ENCODE peak calls at places on chromosomes 3 and 15, in six cellular contexts. One of them, this sample, is unnamed.
A peak's percentile ranks its signal among the peaks of the same experiment; 100 is the strongest.

GRCh38 chr3:148642616-148643015 is 55.1 kb upstream of the AGTR1 start:
- DNase-seq in CD8-positive, alpha-beta memory T cell: no peak
- DNase-seq in heart left ventricle: no peak
- DNase-seq in AG04449: no peak
- DNase-seq in aorta: no peak
- DNase-seq in RWPE2: no peak
- DNase-seq in this sample: no peak

GRCh38 chr3:142148871-142149860 is at the start of gene TFDP2:
- DNase-seq in CD8-positive, alpha-beta memory T cell: peak; percentile 84
- DNase-seq in heart left ventricle: peak; percentile 91
- DNase-seq in AG04449: no peak
- DNase-seq in aorta: peak; percentile 95
- DNase-seq in RWPE2: peak; percentile 92
- DNase-seq in this sample: peak; percentile 84

GRCh38 chr15:32936283-32936918 is 218.6 kb downstream of the GREM1 start:
- DNase-seq in CD8-positive, alpha-beta memory T cell: no peak
- DNase-seq in heart left ventricle: no peak
- DNase-seq in AG04449: no peak
- DNase-seq in aorta: no peak
- DNase-seq in RWPE2: no peak
- DNase-seq in this sample: no peak

GRCh38 chr15:25741253-25741575 is 121.9 kb downstream of the ATP10A start:
- DNase-seq in CD8-positive, alpha-beta memory T cell: no peak
- DNase-seq in heart left ventricle: no peak
- DNase-seq in AG04449: no peak
- DNase-seq in aorta: no peak
- DNase-seq in RWPE2: no peak
- DNase-seq in this sample: no peak

GRCh38 chr15:76480267-76480666 is 143.7 kb downstream of the ISL2 start:
- DNase-seq in CD8-positive, alpha-beta memory T cell: no peak
- DNase-seq in heart left ventricle: no peak
- DNase-seq in AG04449: no peak
- DNase-seq in aorta: no peak
- DNase-seq in RWPE2: no peak
- DNase-seq in this sample: no peak

GRCh38 chr3:175432338-175433025 is 573.3 kb downstream of the NAALADL2 start:
- DNase-seq in CD8-positive, alpha-beta memory T cell: no peak
- DNase-seq in heart left ventricle: no peak
- DNase-seq in AG04449: no peak
- DNase-seq in aorta: no peak
- DNase-seq in RWPE2: no peak
- DNase-seq in this sample: no peak

GRCh38 chr3:118239253-118239652 is 795.4 kb downstream of the IGSF11 start:
- DNase-seq in CD8-positive, alpha-beta memory T cell: no peak
- DNase-seq in heart left ventricle: no peak
- DNase-seq in AG04449: no peak
- DNase-seq in aorta: no peak
- DNase-seq in RWPE2: no peak
- DNase-seq in this sample: no peak

GRCh38 chr3:186138272-186138981 is 29.5 kb upstream of the ETV5 start:
- DNase-seq in CD8-positive, alpha-beta memory T cell: no peak
- DNase-seq in heart left ventricle: peak; percentile 15
- DNase-seq in AG04449: no peak
- DNase-seq in aorta: no peak
- DNase-seq in RWPE2: no peak
- DNase-seq in this sample: no peak

GRCh38 chr3:186841637-186842036 is 873 bp upstream of the ADIPOQ start:
- DNase-seq in CD8-positive, alpha-beta memory T cell: no peak
- DNase-seq in heart left ventricle: no peak
- DNase-seq in AG04449: no peak
- DNase-seq in aorta: no peak
- DNase-seq in RWPE2: no peak
- DNase-seq in this sample: no peak

GRCh38 chr3:17238029-17238428 is 353.3 kb downstream of the PLCL2 start:
- DNase-seq in CD8-positive, alpha-beta memory T cell: no peak
- DNase-seq in heart left ventricle: no peak
- DNase-seq in AG04449: no peak
- DNase-seq in aorta: no peak
- DNase-seq in RWPE2: no peak
- DNase-seq in this sample: no peak

GRCh38 chr15:64883097-64883581 is 28.6 kb upstream of the ANKDD1A start:
- DNase-seq in CD8-positive, alpha-beta memory T cell: no peak
- DNase-seq in heart left ventricle: no peak
- DNase-seq in AG04449: no peak
- DNase-seq in aorta: peak; percentile 30
- DNase-seq in RWPE2: no peak
- DNase-seq in this sample: peak; percentile 30

GRCh38 chr15:94375997-94376396 is 144.6 kb downstream of the MCTP2 start:
- DNase-seq in CD8-positive, alpha-beta memory T cell: no peak
- DNase-seq in heart left ventricle: no peak
- DNase-seq in AG04449: no peak
- DNase-seq in aorta: no peak
- DNase-seq in RWPE2: no peak
- DNase-seq in this sample: no peak

GRCh38 chr15:63560741-63561448 is 36.3 kb upstream of the FBXL22 start:
- DNase-seq in CD8-positive, alpha-beta memory T cell: no peak
- DNase-seq in heart left ventricle: no peak
- DNase-seq in AG04449: no peak
- DNase-seq in aorta: no peak
- DNase-seq in RWPE2: no peak
- DNase-seq in this sample: peak; percentile 6

GRCh38 chr3:190883973-190884832 is 21.7 kb upstream of the GMNC start:
- DNase-seq in CD8-positive, alpha-beta memory T cell: no peak
- DNase-seq in heart left ventricle: no peak
- DNase-seq in AG04449: peak; percentile 17
- DNase-seq in aorta: no peak
- DNase-seq in RWPE2: no peak
- DNase-seq in this sample: peak; percentile 2

GRCh38 chr3:117892431-117892841 is 1142.2 kb downstream of the IGSF11 start:
- DNase-seq in CD8-positive, alpha-beta memory T cell: no peak
- DNase-seq in heart left ventricle: no peak
- DNase-seq in AG04449: no peak
- DNase-seq in aorta: no peak
- DNase-seq in RWPE2: no peak
- DNase-seq in this sample: no peak

GRCh38 chr3:152255290-152255689 is 13.4 kb upstream of the MBNL1 start:
- DNase-seq in CD8-positive, alpha-beta memory T cell: peak; percentile 44
- DNase-seq in heart left ventricle: no peak
- DNase-seq in AG04449: no peak
- DNase-seq in aorta: no peak
- DNase-seq in RWPE2: no peak
- DNase-seq in this sample: no peak

GRCh38 chr3:100523050-100523760 is 30.8 kb downstream of the TMEM45A start:
- DNase-seq in CD8-positive, alpha-beta memory T cell: no peak
- DNase-seq in heart left ventricle: no peak
- DNase-seq in AG04449: no peak
- DNase-seq in aorta: no peak
- DNase-seq in RWPE2: no peak
- DNase-seq in this sample: no peak

GRCh38 chr15:40108061-40108854 is 421 bp downstream of the BMF start:
- DNase-seq in CD8-positive, alpha-beta memory T cell: peak; percentile 15
- DNase-seq in heart left ventricle: peak; percentile 66
- DNase-seq in AG04449: no peak
- DNase-seq in aorta: peak; percentile 83
- DNase-seq in RWPE2: no peak
- DNase-seq in this sample: no peak

GRCh38 chr3:23078735-23079134 is 124.4 kb upstream of the UBE2E2 start:
- DNase-seq in CD8-positive, alpha-beta memory T cell: no peak
- DNase-seq in heart left ventricle: no peak
- DNase-seq in AG04449: no peak
- DNase-seq in aorta: no peak
- DNase-seq in RWPE2: no peak
- DNase-seq in this sample: no peak

GRCh38 chr3:62211675-62212429 is 161.5 kb downstream of the FEZF2 start:
- DNase-seq in CD8-positive, alpha-beta memory T cell: no peak
- DNase-seq in heart left ventricle: no peak
- DNase-seq in AG04449: no peak
- DNase-seq in aorta: no peak
- DNase-seq in RWPE2: no peak
- DNase-seq in this sample: no peak

GRCh38 chr3:9747267-9747666 is 2.5 kb upstream of the OGG1 start:
- DNase-seq in CD8-positive, alpha-beta memory T cell: no peak
- DNase-seq in heart left ventricle: no peak
- DNase-seq in AG04449: no peak
- DNase-seq in aorta: no peak
- DNase-seq in RWPE2: no peak
- DNase-seq in this sample: no peak

GRCh38 chr3:157360044-157360443 is 76.6 kb upstream of the PTX3 start:
- DNase-seq in CD8-positive, alpha-beta memory T cell: no peak
- DNase-seq in heart left ventricle: no peak
- DNase-seq in AG04449: peak; percentile 53
- DNase-seq in aorta: no peak
- DNase-seq in RWPE2: no peak
- DNase-seq in this sample: no peak

GRCh38 chr3:126266291-126266840 is 86.0 kb upstream of the ALDH1L1 start:
- DNase-seq in CD8-positive, alpha-beta memory T cell: no peak
- DNase-seq in heart left ventricle: peak; percentile 49
- DNase-seq in AG04449: no peak
- DNase-seq in aorta: peak; percentile 75
- DNase-seq in RWPE2: no peak
- DNase-seq in this sample: no peak

GRCh38 chr15:58179206-58179605 is 41.0 kb downstream of the AQP9 start:
- DNase-seq in CD8-positive, alpha-beta memory T cell: no peak
- DNase-seq in heart left ventricle: no peak
- DNase-seq in AG04449: no peak
- DNase-seq in aorta: no peak
- DNase-seq in RWPE2: no peak
- DNase-seq in this sample: no peak

GRCh38 chr15:29046281-29046810 is 160.6 kb downstream of the APBA2 start:
- DNase-seq in CD8-positive, alpha-beta memory T cell: no peak
- DNase-seq in heart left ventricle: no peak
- DNase-seq in AG04449: no peak
- DNase-seq in aorta: no peak
- DNase-seq in RWPE2: no peak
- DNase-seq in this sample: no peak

GRCh38 chr15:49151831-49152230 is 3.6 kb downstream of the COPS2 start:
- DNase-seq in CD8-positive, alpha-beta memory T cell: no peak
- DNase-seq in heart left ventricle: no peak
- DNase-seq in AG04449: no peak
- DNase-seq in aorta: no peak
- DNase-seq in RWPE2: no peak
- DNase-seq in this sample: no peak

GRCh38 chr15:49154799-49155109 is 645 bp downstream of the COPS2 start:
- DNase-seq in CD8-positive, alpha-beta memory T cell: no peak
- DNase-seq in heart left ventricle: no peak
- DNase-seq in AG04449: no peak
- DNase-seq in aorta: no peak
- DNase-seq in RWPE2: no peak
- DNase-seq in this sample: no peak

GRCh38 chr15:49155110-49155833 is at the start of gene COPS2:
- DNase-seq in CD8-positive, alpha-beta memory T cell: peak; percentile 94
- DNase-seq in heart left ventricle: peak; percentile 95
- DNase-seq in AG04449: peak; percentile 94
- DNase-seq in aorta: peak; percentile 95
- DNase-seq in RWPE2: peak; percentile 96
- DNase-seq in this sample: peak; percentile 93

GRCh38 chr15:49154359-49154758 is 1.0 kb downstream of the COPS2 start:
- DNase-seq in CD8-positive, alpha-beta memory T cell: no peak
- DNase-seq in heart left ventricle: no peak
- DNase-seq in AG04449: no peak
- DNase-seq in aorta: no peak
- DNase-seq in RWPE2: no peak
- DNase-seq in this sample: no peak

DNA sequence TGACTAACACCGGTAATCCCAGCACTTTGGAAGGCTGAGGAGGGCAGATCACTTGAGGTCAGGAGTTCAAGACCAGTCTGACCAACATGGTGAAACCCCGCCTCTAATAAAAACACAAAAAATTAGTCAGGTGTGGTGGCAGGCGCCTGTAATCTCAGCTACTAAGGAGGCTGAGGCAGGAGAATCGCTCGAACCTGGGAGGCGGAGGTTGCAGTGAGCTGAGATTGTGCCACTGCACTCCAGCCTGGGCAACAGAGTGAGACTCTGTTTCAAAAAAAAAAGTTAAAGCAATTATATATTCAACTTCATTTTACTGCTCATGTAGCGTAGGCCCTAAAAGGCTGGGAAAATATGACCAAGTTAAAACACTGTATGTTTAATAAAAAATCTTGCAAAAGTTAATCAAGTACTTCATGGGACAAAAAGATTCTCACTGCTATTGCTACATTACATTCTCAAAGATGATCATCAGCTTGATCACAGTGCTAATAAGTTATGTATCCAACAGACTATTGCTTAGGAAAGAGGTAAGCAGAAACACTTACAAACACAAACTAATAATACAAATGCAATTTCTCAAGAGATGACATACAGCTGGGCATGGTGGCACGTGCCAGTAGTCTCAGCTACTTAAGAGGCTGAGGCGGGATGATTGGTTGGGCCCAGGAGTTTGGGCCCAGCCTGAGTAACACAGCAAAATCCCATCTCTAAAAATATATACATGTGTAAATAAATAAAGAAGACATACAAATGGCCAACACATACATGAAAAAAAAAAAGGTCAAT is 2.7 kb downstream of the COPS2 start:
- DNase-seq in CD8-positive, alpha-beta memory T cell: no peak
- DNase-seq in heart left ventricle: no peak
- DNase-seq in AG04449: no peak
- DNase-seq in aorta: no peak
- DNase-seq in RWPE2: no peak
- DNase-seq in this sample: no peak
- H3K4me3 ChIP-seq in CD8-positive, alpha-beta memory T cell: no peak overlapping the region
- H3K4me3 ChIP-seq in heart left ventricle: no peak overlapping the region
- H3K4me3 ChIP-seq in AG04449: no peak overlapping the region
- H3K4me3 ChIP-seq in aorta: no peak overlapping the region
- H3K4me3 ChIP-seq in RWPE2: no peak overlapping the region
- H3K4me3 ChIP-seq in this sample: no peak overlapping the region

GRCh38 chr3:113287111-113287817 is 75.9 kb downstream of the BOC start:
- DNase-seq in CD8-positive, alpha-beta memory T cell: no peak
- DNase-seq in heart left ventricle: no peak
- DNase-seq in AG04449: peak; percentile 44
- DNase-seq in aorta: no peak
- DNase-seq in RWPE2: no peak
- DNase-seq in this sample: no peak
- H3K4me3 ChIP-seq in CD8-positive, alpha-beta memory T cell: no peak overlapping the region
- H3K4me3 ChIP-seq in heart left ventricle: no peak overlapping the region
- H3K4me3 ChIP-seq in AG04449: no peak overlapping the region
- H3K4me3 ChIP-seq in aorta: no peak overlapping the region
- H3K4me3 ChIP-seq in RWPE2: no peak overlapping the region
- H3K4me3 ChIP-seq in this sample: no peak overlapping the region

GRCh38 chr3:101807884-101808283 is 28.9 kb downstream of the NXPE3 start:
- DNase-seq in CD8-positive, alpha-beta memory T cell: no peak
- DNase-seq in heart left ventricle: no peak
- DNase-seq in AG04449: no peak
- DNase-seq in aorta: no peak
- DNase-seq in RWPE2: no peak
- DNase-seq in this sample: no peak
- H3K4me3 ChIP-seq in CD8-positive, alpha-beta memory T cell: no peak overlapping the region
- H3K4me3 ChIP-seq in heart left ventricle: no peak overlapping the region
- H3K4me3 ChIP-seq in AG04449: no peak overlapping the region
- H3K4me3 ChIP-seq in aorta: no peak overlapping the region
- H3K4me3 ChIP-seq in RWPE2: no peak overlapping the region
- H3K4me3 ChIP-seq in this sample: no peak overlapping the region

DNA sequence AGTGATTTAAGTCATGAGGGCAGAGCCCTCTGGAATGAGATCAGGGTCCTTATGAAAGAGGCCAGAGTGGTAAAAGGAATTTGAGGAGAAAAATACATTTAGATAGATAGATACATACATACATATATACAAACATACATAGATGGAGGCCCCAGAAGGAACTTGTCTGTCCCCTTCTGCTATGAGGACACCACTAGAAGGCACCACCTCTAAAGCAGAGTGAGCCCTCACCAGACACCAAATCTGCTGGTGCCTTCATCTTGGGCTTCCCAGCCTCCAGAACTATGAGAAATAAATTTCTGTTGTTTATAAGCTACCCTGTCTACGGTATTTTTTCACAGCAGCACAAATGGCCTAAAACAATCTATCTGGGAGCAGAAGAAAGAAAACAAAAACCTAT is 7.9 kb downstream of the TBC1D2B start:
- DNase-seq in CD8-positive, alpha-beta memory T cell: no peak
- DNase-seq in heart left ventricle: no peak
- DNase-seq in AG04449: no peak
- DNase-seq in aorta: no peak
- DNase-seq in RWPE2: no peak
- DNase-seq in this sample: no peak
- H3K4me3 ChIP-seq in CD8-positive, alpha-beta memory T cell: peak overlapping the region; percentile 56
- H3K4me3 ChIP-seq in heart left ventricle: no peak overlapping the region
- H3K4me3 ChIP-seq in AG04449: no peak overlapping the region
- H3K4me3 ChIP-seq in aorta: no peak overlapping the region
- H3K4me3 ChIP-seq in RWPE2: no peak overlapping the region
- H3K4me3 ChIP-seq in this sample: peak overlapping the region; percentile 19

This sample was measured in CD4-positive, alpha-beta memory T cell.